ENCODE peak calls at places on chromosomes 12 and 14, in six cellular contexts. B, K, T, X, V and U are unnamed samples. For H3K36me3, the result is how much of the 10 kb centered on the place peaks cover.

GRCh38 chr12:131119936-131120335 is 166.2 kb downstream of the ADGRD1 start:
- DNase-seq in B (no peak), K (no peak), T (no peak), X (no peak), V (no peak), U (no peak)

GRCh38 chr12:115749071-115749470 is 528.4 kb downstream of the MED13L start:
- DNase-seq in B (no peak), K (no peak), T (no peak), X (no peak), V (no peak), U (no peak)

GRCh38 chr12:15677207-15677606 is 112.0 kb downstream of the EPS8 start:
- DNase-seq in B (no peak), K (no peak), T (no peak), X (no peak), V (no peak), U (no peak)

GRCh38 chr14:76518366-76518765 is 142.4 kb downstream of the ESRRB start:
- DNase-seq in B (no peak), K (no peak), T (no peak), X (no peak), V (no peak), U (no peak)

GRCh38 chr14:102985665-102986064 is 63.2 kb downstream of the AMN start:
- DNase-seq in B (no peak), K (no peak), T (no peak), X (no peak), V (no peak), U (no peak)

GRCh38 chr12:118816296-118816695 is 165.0 kb upstream of the SRRM4 start:
- DNase-seq in B (no peak), K (no peak), T (no peak), X (no peak), V (no peak), U (no peak)

GRCh38 chr12:51631591-51631990 is 40.6 kb downstream of the SCN8A start:
- DNase-seq in B (peak), K (no peak), T (no peak), X (no peak), V (peak), U (peak)

GRCh38 chr14:96055065-96055752 is 16.0 kb downstream of the C14orf132 start:
- DNase-seq in B (no peak), K (no peak), T (no peak), X (no peak), V (no peak), U (peak)

GRCh38 chr14:100904307-100905019 is 941 bp upstream of the RTL1 start:
- DNase-seq in B (no peak), K (no peak), T (no peak), X (peak), V (no peak), U (no peak)

GRCh38 chr12:70178038-70178437 is 65.2 kb upstream of the CNOT2 start:
- DNase-seq in B (peak), K (no peak), T (no peak), X (no peak), V (no peak), U (no peak)

GRCh38 chr12:124289634-124290600 is 5.0 kb upstream of the RFLNA start:
- DNase-seq in B (peak), K (no peak), T (no peak), X (no peak), V (no peak), U (peak)

GRCh38 chr14:31933716-31934115 is 143.4 kb upstream of the ARHGAP5 start:
- DNase-seq in B (no peak), K (no peak), T (no peak), X (no peak), V (no peak), U (no peak)

GRCh38 chr14:31935406-31935805 is 141.7 kb upstream of the ARHGAP5 start:
- DNase-seq in B (no peak), K (no peak), T (no peak), X (no peak), V (no peak), U (no peak)

GRCh38 chr14:31932675-31933074 is 144.4 kb upstream of the ARHGAP5 start:
- DNase-seq in B (no peak), K (no peak), T (no peak), X (no peak), V (no peak), U (no peak)

GRCh38 chr14:31936100-31936499 is 141.0 kb upstream of the ARHGAP5 start:
- DNase-seq in B (no peak), K (no peak), T (no peak), X (no peak), V (no peak), U (no peak)

GRCh38 chr14:31934767-31935266 is 142.3 kb upstream of the ARHGAP5 start:
- DNase-seq in B (peak), K (peak), T (no peak), X (peak), V (peak), U (peak)
- TF ChIP-seq CTCF in B (peak), K (peak), T (peak), X (peak), V (peak), U (peak)

DNA sequence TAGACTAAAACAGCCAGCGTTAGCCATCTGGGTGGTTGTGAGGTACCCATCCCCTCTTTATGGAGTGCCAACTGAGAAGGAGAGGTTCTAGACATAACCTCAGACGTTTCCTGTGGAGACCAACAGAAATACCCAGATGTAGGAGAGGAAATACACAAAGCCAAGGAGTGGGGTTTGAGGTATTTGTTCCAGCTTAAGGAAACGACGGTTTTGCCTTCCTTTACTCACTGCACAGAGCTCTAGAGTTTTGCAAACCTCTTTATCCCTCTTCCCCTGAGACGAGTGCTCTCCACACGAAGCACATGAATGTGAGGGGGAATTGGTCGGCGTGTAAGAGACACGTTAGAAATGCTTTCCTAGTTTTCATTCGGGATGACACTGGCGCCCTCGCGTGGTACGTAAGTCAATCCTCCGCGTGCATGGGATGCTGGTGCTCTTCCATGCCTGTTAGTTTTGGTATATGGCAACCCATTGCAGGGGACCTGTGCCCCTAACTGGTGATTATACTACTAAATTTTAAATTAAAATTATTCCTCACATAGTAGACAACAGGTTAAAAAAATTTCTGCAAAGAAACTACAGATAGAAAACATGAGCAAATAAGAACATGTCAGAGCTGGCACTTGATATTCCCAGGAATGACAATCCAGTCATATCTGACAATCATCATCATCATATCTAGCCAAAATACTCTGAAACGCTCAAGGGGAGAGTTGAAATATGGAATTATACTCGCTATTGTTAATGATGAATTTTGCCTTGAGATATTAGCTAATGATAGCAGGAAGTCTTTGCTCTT is 121.7 kb downstream of the PPM1H start:
- DNase-seq in B (peak), K (peak), T (peak), X (peak), V (peak), U (peak)
- H3K4me3 ChIP-seq in B (no peak), K (peak), T (no peak), X (no peak), V (no peak), U (no peak)

GRCh38 chr12:48145981-48146380 is 11.3 kb downstream of the ASB8 start:
- DNase-seq in B (no peak), K (no peak), T (no peak), X (peak), V (no peak), U (no peak)

GRCh38 chr12:48142818-48143674 is 14.3 kb downstream of the ASB8 start:
- DNase-seq in B (no peak), K (no peak), T (no peak), X (no peak), V (no peak), U (no peak)

DNA sequence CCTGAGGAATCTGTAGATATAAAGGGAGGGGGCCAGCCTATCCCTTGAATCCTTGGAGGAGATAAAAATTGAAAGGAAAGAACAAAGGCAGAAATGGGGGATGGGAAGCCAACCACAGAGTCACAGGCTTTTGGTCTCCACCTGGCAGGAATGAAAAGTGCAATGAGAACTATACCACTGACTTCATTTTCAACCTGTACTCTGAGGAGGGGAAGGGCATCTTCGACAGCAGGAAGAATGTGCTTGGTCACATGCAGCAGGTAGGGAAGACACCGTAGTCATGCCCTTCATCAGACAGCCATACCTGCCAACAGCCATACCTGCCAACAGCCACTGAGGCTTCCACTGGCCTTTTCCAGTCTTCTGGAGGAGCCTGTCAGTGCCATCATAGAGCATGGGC is 13.4 kb downstream of the ASB8 start:
- DNase-seq in B (no peak), K (no peak), T (peak), X (no peak), V (no peak), U (no peak)
- H3K36me3 ChIP-seq in B (under half), K (half or more), T (half or more), X (half or more), V (half or more), U (half or more)

GRCh38 chr12:110579889-110580253 is 3.2 kb downstream of the PPTC7 start:
- DNase-seq in B (no peak), K (no peak), T (no peak), X (no peak), V (no peak), U (no peak)
- TF ChIP-seq CTCF in B (no peak), K (no peak), T (no peak), X (no peak), V (no peak), U (no peak)